ENCODE peak calls at places on chromosomes 5 and 9, in five cellular contexts. S is D341Med, Z is HFFc6, X is H54, N is LNCaP clone FGC. F is an unnamed sample.

GRCh38 chr9:81827616-81828296 is 100.5 kb upstream of the SPATA31D4 start:
- DNase-seq in S (no peak), Z (no peak), X (no peak), N (no peak), F (no peak)

GRCh38 chr5:116076496-116076895 is 8.3 kb upstream of the COMMD10 start:
- DNase-seq in S (no peak), Z (no peak), X (no peak), N (no peak), F (no peak)

GRCh38 chr5:173454764-173455598 is 126.8 kb upstream of the STC2 start:
- DNase-seq in S (no peak), Z (peak; percentile 100), X (peak; percentile 67), N (no peak), F (peak; percentile 96)

GRCh38 chr5:174082286-174082685 is 36.8 kb downstream of the NSG2 start:
- DNase-seq in S (no peak), Z (no peak), X (no peak), N (no peak), F (no peak)

GRCh38 chr9:128634111-128634510 is 22.5 kb downstream of the DYNC2I2 start:
- DNase-seq in S (no peak), Z (no peak), X (no peak), N (no peak), F (no peak)

GRCh38 chr9:133977421-133978201 is 14.5 kb downstream of the VAV2 start:
- DNase-seq in S (no peak), Z (no peak), X (no peak), N (no peak), F (no peak)

GRCh38 chr5:36667826-36668225 is 61.4 kb downstream of the SLC1A3 start:
- DNase-seq in S (no peak), Z (no peak), X (no peak), N (no peak), F (no peak)

GRCh38 chr5:96492654-96493053 is 59.6 kb upstream of the PCSK1 start:
- DNase-seq in S (no peak), Z (peak; percentile 33), X (no peak), N (no peak), F (no peak)

GRCh38 chr5:87400305-87400899 is 12.3 kb downstream of the CCNH start:
- DNase-seq in S (peak; percentile 35), Z (peak; percentile 43), X (no peak), N (no peak), F (no peak)

GRCh38 chr5:61604626-61605025 is 272.6 kb downstream of the ZSWIM6 start:
- DNase-seq in S (no peak), Z (no peak), X (no peak), N (no peak), F (no peak)

GRCh38 chr9:97808972-97809371 is 44.1 kb upstream of the FOXE1 start:
- DNase-seq in S (no peak), Z (no peak), X (no peak), N (no peak), F (no peak)

GRCh38 chr5:32044904-32045303 is 129.2 kb downstream of the GOLPH3 start:
- DNase-seq in S (peak; percentile 39), Z (peak; percentile 90), X (peak; percentile 59), N (no peak), F (no peak)

GRCh38 chr9:97737429-97737828 is 40.3 kb upstream of the XPA start:
- DNase-seq in S (peak; percentile 71), Z (no peak), X (peak; percentile 72), N (no peak), F (no peak)

GRCh38 chr9:87445646-87446045 is 52.0 kb upstream of the DAPK1 start:
- DNase-seq in S (no peak), Z (no peak), X (peak; percentile 63), N (no peak), F (no peak)

GRCh38 chr5:151082274-151082902 is 1.6 kb upstream of the TNIP1 start:
- DNase-seq in S (peak; percentile 57), Z (no peak), X (no peak), N (no peak), F (no peak)

GRCh38 chr5:122863240-122863639 is 17.8 kb downstream of the SNX24 start:
- DNase-seq in S (no peak), Z (no peak), X (no peak), N (no peak), F (no peak)

GRCh38 chr9:128043467-128043868 is 23.7 kb downstream of the NAIF1 start:
- DNase-seq in S (no peak), Z (no peak), X (no peak), N (no peak), F (no peak)

GRCh38 chr5:144332265-144332664 is 161.6 kb downstream of the KCTD16 start:
- DNase-seq in S (peak; percentile 36), Z (peak; percentile 13), X (no peak), N (no peak), F (no peak)

GRCh38 chr9:76576344-76576743 is 117.4 kb downstream of the GCNT1 start:
- DNase-seq in S (no peak), Z (peak; percentile 75), X (peak; percentile 79), N (no peak), F (peak; percentile 44)

GRCh38 chr5:55700745-55701144 is 11.4 kb downstream of the SLC38A9 start:
- DNase-seq in S (no peak), Z (no peak), X (no peak), N (no peak), F (no peak)

GRCh38 chr5:126450388-126450787 is 27.2 kb downstream of the GRAMD2B start:
- DNase-seq in S (no peak), Z (no peak), X (no peak), N (no peak), F (no peak)

GRCh38 chr5:62560786-62561185 is 17.8 kb upstream of the LRRC70 start:
- DNase-seq in S (no peak), Z (no peak), X (no peak), N (no peak), F (no peak)

GRCh38 chr9:90307177-90307833 is 335.3 kb downstream of the DIRAS2 start:
- DNase-seq in S (no peak), Z (no peak), X (no peak), N (no peak), F (no peak)

GRCh38 chr9:121675381-121675780 is 23.9 kb downstream of the DAB2IP start:
- DNase-seq in S (no peak), Z (no peak), X (no peak), N (no peak), F (no peak)

GRCh38 chr5:138065102-138065501 is 18.7 kb upstream of the WNT8A start:
- DNase-seq in S (peak; percentile 47), Z (no peak), X (no peak), N (no peak), F (no peak)

GRCh38 chr9:70478963-70479641 is 64.6 kb upstream of the KLF9 start:
- DNase-seq in S (no peak), Z (no peak), X (no peak), N (peak; percentile 81), F (no peak)

GRCh38 chr9:121634800-121635261 is 16.6 kb upstream of the DAB2IP start:
- DNase-seq in S (no peak), Z (no peak), X (no peak), N (no peak), F (no peak)

GRCh38 chr5:171420429-171421231 is 1.2 kb downstream of the FGF18 start:
- DNase-seq in S (peak; percentile 61), Z (peak; percentile 74), X (no peak), N (no peak), F (peak; percentile 30)

GRCh38 chr9:97744710-97745708 is 47.9 kb upstream of the XPA start:
- DNase-seq in S (no peak), Z (peak; percentile 34), X (no peak), N (no peak), F (no peak)

GRCh38 chr9:4929917-4930316 is 55.2 kb upstream of the JAK2 start:
- DNase-seq in S (no peak), Z (peak; percentile 9), X (no peak), N (no peak), F (no peak)

GRCh38 chr5:116575635-116576042 is 1.0 kb upstream of the SEMA6A start:
- DNase-seq in S (peak; percentile 19), Z (no peak), X (no peak), N (no peak), F (no peak)

GRCh38 chr9:94672811-94673487 is 33.6 kb upstream of the FBP1 start:
- DNase-seq in S (no peak), Z (peak; percentile 81), X (peak; percentile 33), N (no peak), F (no peak)